ENCODE peak calls at places on chromosomes 3 and 15, in four cellular contexts. O, N, T and W are unnamed samples. For H3K4me1 and H3K27me3, the result is how much of the 10 kb centered on the place peaks cover.

GRCh38 chr3:32460031-32460749 is 42.5 kb downstream of the CMTM6 start:
- DNase-seq in O (no peak), T (no peak), N (peak), W (peak)

GRCh38 chr15:38563723-38564519 is 693 bp downstream of the RASGRP1 start:
- DNase-seq in T (no peak), O (peak), N (peak), W (peak)

GRCh38 chr15:78048410-78048946 is 29.0 kb downstream of the TBC1D2B start:
- DNase-seq in N (no peak), T (no peak), O (no peak), W (no peak)

GRCh38 chr15:69535101-69535638 is 82.6 kb downstream of the RPLP1 start:
- DNase-seq in O (no peak), T (no peak), N (no peak), W (no peak)

GRCh38 chr3:98596902-98597500 is 3.6 kb upstream of the CPOX start:
- DNase-seq in N (peak), O (no peak), T (peak), W (peak)

GRCh38 chr15:91227062-91227461 is 127.0 kb downstream of the SV2B start:
- DNase-seq in N (no peak), T (no peak), O (no peak), W (no peak)

GRCh38 chr3:10224794-10225660 is 23.2 kb upstream of the TATDN2 start:
- DNase-seq in T (peak), O (peak), N (peak), W (peak)

GRCh38 chr3:148439254-148439822 is 258.4 kb upstream of the AGTR1 start:
- DNase-seq in O (no peak), N (no peak), T (no peak), W (no peak)

GRCh38 chr3:137854498-137855285 is 90.6 kb downstream of the SOX14 start:
- DNase-seq in T (no peak), N (no peak), O (no peak), W (no peak)

GRCh38 chr15:68507447-68507846 is 71.3 kb upstream of the CORO2B start:
- DNase-seq in T (no peak), O (no peak), N (no peak), W (no peak)

GRCh38 chr3:97815149-97815917 is 6.5 kb upstream of the CRYBG3 start:
- DNase-seq in T (peak), O (no peak), N (peak), W (no peak)

GRCh38 chr3:170200992-170201391 is 19.5 kb upstream of the PHC3 start:
- DNase-seq in T (no peak), N (no peak), O (no peak), W (no peak)

GRCh38 chr3:29128004-29128403 is 152.9 kb upstream of the RBMS3 start:
- DNase-seq in O (no peak), T (no peak), N (no peak), W (no peak)

GRCh38 chr3:43759297-43759782 is 68.6 kb downstream of the ABHD5 start:
- DNase-seq in N (peak), T (peak), O (peak), W (no peak)

GRCh38 chr3:170040283-170040907 is 2.6 kb downstream of the GPR160 start:
- DNase-seq in T (no peak), O (no peak), N (no peak), W (no peak)

GRCh38 chr3:160981217-160981938 is 123.8 kb downstream of the B3GALNT1 start:
- DNase-seq in T (no peak), O (no peak), N (no peak), W (no peak)

GRCh38 chr3:190387578-190388213 is at the start of gene CLDN16:
- DNase-seq in T (no peak), O (no peak), N (no peak), W (no peak)

GRCh38 chr3:197380786-197381185 is 82.4 kb upstream of the DLG1 start:
- DNase-seq in T (no peak), N (no peak), O (peak), W (no peak)

GRCh38 chr3:152403632-152404066 is 134.9 kb downstream of the MBNL1 start:
- DNase-seq in N (no peak), O (peak), T (no peak), W (no peak)

GRCh38 chr3:39524107-39524506 is 56.6 kb downstream of the MOBP start:
- DNase-seq in N (no peak), O (no peak), T (no peak), W (no peak)

GRCh38 chr3:2458816-2459215 is 360.1 kb downstream of the CNTN4 start:
- DNase-seq in T (no peak), O (no peak), N (no peak), W (no peak)

GRCh38 chr3:16658004-16658932 is 53.0 kb upstream of the DAZL start:
- DNase-seq in O (no peak), N (no peak), T (no peak), W (no peak)

DNA sequence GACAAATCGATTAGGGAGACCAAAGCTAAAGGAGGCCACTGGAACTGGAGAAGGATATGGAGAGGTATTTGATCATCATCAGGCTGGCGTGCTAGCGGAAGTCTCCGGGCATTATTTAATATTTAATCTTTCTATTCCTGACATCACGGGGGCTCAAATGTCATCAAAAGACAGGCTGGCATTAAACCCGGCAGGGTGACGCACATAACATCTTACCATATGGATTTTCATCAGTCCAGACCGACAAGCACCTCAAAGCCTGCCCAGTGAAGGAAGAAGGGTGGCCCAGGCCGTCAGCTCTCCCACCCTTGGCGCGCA is 569 bp downstream of the CCPG1 start:
- DNase-seq in N (no peak), T (no peak), O (no peak), W (no peak)
- H3K4me1 ChIP-seq in N (under half), T (under half), O (under half), W (under half)

GRCh38 chr3:135966875-135967274 is 1.3 kb downstream of the PPP2R3A start:
- DNase-seq in O (no peak), T (no peak), N (no peak), W (no peak)
- H3K27me3 ChIP-seq in O (under half), T (under half), N (under half), W (under half)

DNA sequence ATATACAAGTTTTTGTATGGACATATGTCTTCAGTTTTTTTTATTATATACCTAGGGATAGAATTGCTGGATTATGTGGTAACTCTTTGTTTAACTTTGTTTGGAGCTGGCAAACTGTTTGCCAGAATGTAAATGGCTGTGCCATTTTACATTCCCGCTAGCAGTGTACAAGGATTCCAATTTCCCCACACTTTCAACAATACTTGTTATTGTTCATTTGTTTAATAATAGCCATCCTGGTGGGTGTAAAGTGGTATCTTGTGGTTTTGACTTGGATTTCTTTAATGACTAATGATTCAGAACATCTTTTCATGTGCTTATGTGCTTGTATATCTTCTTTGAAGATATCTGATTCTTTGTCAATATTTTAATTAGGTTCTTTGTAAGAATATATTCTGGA is 64.4 kb downstream of the ZNF609 start:
- DNase-seq in T (no peak), O (no peak), N (no peak), W (no peak)
- H3K4me1 ChIP-seq in T (under half), O (under half), N (under half), W (under half)

DNA sequence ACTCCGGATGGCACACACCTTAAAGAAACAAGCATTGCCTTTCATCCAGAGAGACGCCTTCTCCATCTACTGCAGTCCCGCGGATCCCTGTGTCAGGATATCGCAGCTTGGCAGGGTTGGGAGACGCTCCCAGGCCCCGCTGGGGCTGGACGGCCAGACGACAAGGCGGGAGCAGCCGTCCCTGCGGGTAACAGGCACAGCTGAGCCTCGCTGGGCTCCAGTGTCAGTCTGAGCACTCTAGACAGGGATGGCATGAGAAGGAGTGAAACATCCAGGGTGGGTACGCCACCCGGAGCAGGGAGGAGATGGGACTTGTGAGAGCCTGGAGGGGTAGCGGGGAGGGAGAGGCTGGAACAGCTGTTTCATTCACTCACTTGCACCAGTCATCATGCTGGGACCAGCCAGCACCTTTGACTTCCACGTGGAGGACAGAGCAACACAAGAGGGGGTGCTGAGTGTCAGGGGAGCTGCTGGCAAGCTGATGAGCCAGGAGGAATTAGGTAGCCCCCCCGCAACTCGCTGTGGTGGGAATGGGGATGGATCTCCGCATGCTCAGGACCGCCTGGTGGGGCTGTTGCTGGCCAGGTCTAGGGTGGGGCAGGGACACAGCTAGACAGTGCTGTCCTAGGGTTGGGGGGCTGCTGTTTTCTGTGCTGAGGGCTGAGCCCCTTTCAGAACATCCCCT is 31.6 kb upstream of the SNRPA1 start:
- DNase-seq in N (no peak), O (no peak), T (no peak), W (no peak)
- H3K27me3 ChIP-seq in N (under half), O (under half), T (under half), W (under half)

GRCh38 chr3:194469977-194470376 is 16.8 kb downstream of the ATP13A3 start:
- DNase-seq in T (no peak), N (no peak), O (no peak), W (no peak)
- H3K4me1 ChIP-seq in T (under half), N (under half), O (under half), W (under half)

DNA sequence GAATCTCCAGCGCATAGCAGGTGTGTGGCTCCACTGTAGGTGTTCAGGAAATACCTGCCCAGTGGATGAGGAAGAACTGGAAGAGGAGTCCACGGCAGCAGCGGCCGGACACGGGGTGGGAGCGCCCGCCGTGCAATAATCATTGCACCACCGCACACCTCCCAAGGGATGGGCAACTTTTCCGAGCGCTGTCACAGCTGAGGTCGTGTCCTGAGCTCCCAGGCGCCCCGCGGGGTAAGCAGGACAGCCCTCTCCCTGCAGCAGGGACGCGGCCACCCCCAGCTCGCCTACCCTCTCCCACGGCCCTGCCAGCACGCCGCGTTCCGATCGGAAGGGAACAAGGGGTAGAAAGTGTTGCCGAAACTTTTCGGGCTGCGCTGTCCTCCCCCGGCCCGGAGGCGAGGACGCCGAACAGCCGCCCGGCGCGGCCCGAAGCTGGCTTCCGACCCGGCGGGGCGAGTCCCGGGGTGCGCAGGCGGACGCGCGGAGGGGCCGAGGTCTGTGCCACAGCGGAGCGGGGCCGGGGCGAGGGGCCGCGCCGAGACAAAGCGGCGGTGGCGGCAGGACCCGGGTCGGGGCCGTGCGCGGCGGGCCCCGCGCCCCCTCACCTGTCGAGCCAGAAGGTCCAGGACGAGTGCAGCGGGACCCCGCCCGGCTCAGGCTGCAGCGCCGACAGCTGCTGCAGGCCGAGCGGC is 471 bp downstream of the EIF4E3 start:
- DNase-seq in O (peak), N (peak), T (no peak), W (peak)
- H3K27me3 ChIP-seq in O (under half), N (under half), T (under half), W (under half)

GRCh38 chr3:171321241-171321640 is 139.0 kb downstream of the TNIK start:
- DNase-seq in T (no peak), N (no peak), O (no peak), W (no peak)
- H3K4me1 ChIP-seq in T (under half), N (under half), O (half or more), W (under half)

GRCh38 chr15:51200791-51201190 is 106.1 kb upstream of the TNFAIP8L3 start:
- DNase-seq in T (no peak), N (no peak), O (no peak), W (no peak)

GRCh38 chr15:51195459-51195858 is 100.8 kb upstream of the TNFAIP8L3 start:
- DNase-seq in T (no peak), N (no peak), O (no peak), W (no peak)

GRCh38 chr15:51202783-51203182 is 108.1 kb upstream of the TNFAIP8L3 start:
- DNase-seq in T (no peak), O (no peak), N (no peak), W (no peak)

GRCh38 chr15:51199541-51199940 is 104.8 kb upstream of the TNFAIP8L3 start:
- DNase-seq in O (no peak), N (no peak), T (no peak), W (no peak)

GRCh38 chr15:51198701-51199253 is 104.1 kb upstream of the TNFAIP8L3 start:
- DNase-seq in O (no peak), T (no peak), N (no peak), W (no peak)
- H3K27me3 ChIP-seq in O (under half), T (under half), N (under half), W (under half)

DNA sequence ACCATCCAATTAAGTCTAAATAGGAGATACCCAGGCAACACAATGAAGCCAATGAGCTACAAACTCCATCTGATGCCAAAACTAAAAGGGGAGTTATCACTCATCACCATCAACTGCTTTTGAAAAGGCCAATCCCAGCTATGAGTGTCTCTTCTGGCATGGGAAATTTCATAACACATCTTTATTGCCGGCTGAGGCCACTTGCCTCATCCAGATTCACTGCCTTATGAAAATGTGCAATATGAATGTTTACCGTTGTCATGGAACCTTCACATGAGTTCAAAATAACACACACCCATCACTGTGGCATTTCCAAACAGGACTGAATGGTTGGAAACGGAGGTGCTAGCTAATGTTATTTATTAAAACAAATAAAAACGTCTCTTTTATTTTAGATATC is 144.0 kb downstream of the MAGI1 start:
- DNase-seq in O (no peak), T (peak), N (no peak), W (no peak)
- H3K4me1 ChIP-seq in O (under half), T (under half), N (under half), W (under half)

GRCh38 chr15:51731549-51732267 is 5.7 kb downstream of the LYSMD2 start:
- DNase-seq in T (no peak), O (no peak), N (peak), W (peak)

GRCh38 chr15:51735611-51736010 is 1.8 kb downstream of the LYSMD2 start:
- DNase-seq in T (no peak), O (no peak), N (peak), W (no peak)

GRCh38 chr15:51736069-51736468 is 1.4 kb downstream of the LYSMD2 start:
- DNase-seq in T (no peak), O (no peak), N (no peak), W (no peak)

GRCh38 chr15:51735211-51735610 is 2.2 kb downstream of the LYSMD2 start:
- DNase-seq in T (no peak), N (peak), O (no peak), W (peak)

GRCh38 chr15:51732661-51733060 is 4.8 kb downstream of the LYSMD2 start:
- DNase-seq in O (no peak), T (no peak), N (no peak), W (no peak)
- H3K27me3 ChIP-seq in O (under half), T (under half), N (under half), W (under half)